ENCODE peak calls at places on chromosomes 6 and 20, in four cellular contexts. A is esophagus muscularis mucosa, M is tibial nerve, E is ovary. F is an unnamed sample.
A peak's percentile ranks its signal among the peaks of the same experiment; 100 is the strongest.

GRCh38 chr6:32825966-32826365 is 9.2 kb upstream of the HLA-DOB start:
- DNase-seq in A (no peak), M (no peak), E (no peak), F (no peak)

GRCh38 chr6:37244430-37245310 is 12.9 kb upstream of the TBC1D22B start:
- DNase-seq in A (peak; percentile 96), M (peak; percentile 69), E (peak; percentile 89), F (peak; percentile 94)

GRCh38 chr20:62197801-62198200 is 15.0 kb downstream of the MTG2 start:
- DNase-seq in A (no peak), M (no peak), E (no peak), F (no peak)

GRCh38 chr6:24744911-24745310 is 26.0 kb upstream of the C6orf62 start:
- DNase-seq in A (no peak), M (no peak), E (no peak), F (no peak)

GRCh38 chr6:11689847-11690246 is 88.8 kb downstream of the ADTRP start:
- DNase-seq in A (no peak), M (no peak), E (no peak), F (no peak)

GRCh38 chr20:1291191-1291741 is 25.2 kb downstream of the SNPH start:
- DNase-seq in A (no peak), M (no peak), E (no peak), F (no peak)

GRCh38 chr6:3610206-3610605 is 141.3 kb downstream of the PXDC1 start:
- DNase-seq in A (peak; percentile 55), M (no peak), E (no peak), F (no peak)

GRCh38 chr6:111837641-111838500 is 35.4 kb downstream of the FYN start:
- DNase-seq in A (no peak), M (no peak), E (no peak), F (no peak)

GRCh38 chr6:112939543-112939942 is 592.4 kb downstream of the RFPL4B start:
- DNase-seq in A (no peak), M (no peak), E (no peak), F (no peak)

GRCh38 chr20:20950620-20951019 is 155.5 kb downstream of the LINC00237 start:
- DNase-seq in A (no peak), M (no peak), E (no peak), F (no peak)

GRCh38 chr20:50340586-50340985 is 150.0 kb downstream of the CEBPB start:
- DNase-seq in A (no peak), M (no peak), E (no peak), F (peak; percentile 53)

GRCh38 chr20:50337521-50338466 is 147.2 kb downstream of the CEBPB start:
- DNase-seq in A (no peak), M (no peak), E (no peak), F (peak; percentile 56)

GRCh38 chr20:50336631-50337030 is 146.0 kb downstream of the CEBPB start:
- DNase-seq in A (no peak), M (no peak), E (no peak), F (no peak)

GRCh38 chr20:50339196-50339901 is 148.7 kb downstream of the CEBPB start:
- DNase-seq in A (no peak), M (no peak), E (peak; percentile 53), F (peak; percentile 64)

GRCh38 chr20:50338479-50339195 is 148.0 kb downstream of the CEBPB start:
- DNase-seq in A (no peak), M (no peak), E (no peak), F (peak; percentile 61)
- TF ChIP-seq CTCF in A (no peak), M (no peak), E (no peak), F (no peak)

GRCh38 chr6:28587011-28587745 is 61.5 kb downstream of the GPX5 start:
- DNase-seq in A (no peak), M (no peak), E (peak; percentile 70), F (no peak)
- TF ChIP-seq EP300 in A (no peak), M (peak; percentile 7), E (no peak), F (no peak)

GRCh38 chr20:63497946-63498935 is 642 bp downstream of the EEF1A2 start:
- DNase-seq in A (no peak), M (no peak), E (no peak), F (peak; percentile 66)

GRCh38 chr20:63497138-63497945 is 1.5 kb downstream of the EEF1A2 start:
- DNase-seq in A (no peak), M (no peak), E (no peak), F (peak; percentile 64)

GRCh38 chr20:63495771-63496403 is 3.0 kb downstream of the EEF1A2 start:
- DNase-seq in A (no peak), M (peak; percentile 36), E (peak; percentile 56), F (peak; percentile 81)

GRCh38 chr20:63495167-63495720 is 3.6 kb downstream of the EEF1A2 start:
- DNase-seq in A (no peak), M (no peak), E (no peak), F (no peak)

DNA sequence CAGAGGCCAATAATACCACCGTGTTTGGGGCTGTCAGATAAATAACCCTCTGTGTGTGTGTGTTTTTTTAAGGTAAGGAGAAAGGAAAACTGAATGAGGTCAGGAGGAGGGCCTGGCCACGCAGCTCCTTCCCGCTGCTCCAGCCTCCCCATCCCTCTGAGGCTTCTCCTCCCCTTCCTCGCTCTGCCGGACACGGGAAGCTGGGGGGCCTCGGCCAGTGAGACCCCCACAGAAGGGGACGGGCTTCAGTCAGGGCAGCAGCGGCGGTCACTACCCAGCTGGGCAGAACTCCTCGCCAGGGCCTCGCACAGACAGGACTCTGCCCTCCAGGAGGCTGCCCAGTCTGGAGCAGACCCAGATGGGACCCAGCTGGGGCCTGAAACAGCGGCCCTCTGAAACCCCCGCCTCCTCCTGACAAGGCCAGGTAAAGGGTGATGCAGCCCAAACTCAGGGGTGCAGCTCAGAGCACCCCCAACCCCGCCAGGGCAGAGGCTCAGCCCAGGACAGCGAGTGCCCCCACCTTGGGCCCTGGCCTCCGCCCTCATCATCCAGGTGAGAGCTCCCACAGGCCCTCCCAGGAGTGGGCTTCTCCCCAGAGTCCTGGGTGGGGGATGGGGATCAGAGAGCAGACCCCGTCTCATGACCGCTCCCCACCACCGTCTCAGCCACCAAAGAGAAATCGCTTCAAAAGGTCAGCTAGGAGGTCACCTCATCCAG is 2.3 kb downstream of the EEF1A2 start:
- DNase-seq in A (no peak), M (no peak), E (no peak), F (peak; percentile 65)
- H3K4me3 ChIP-seq in A (peak overlapping the region; percentile 42), M (peak overlapping the region; percentile 19), E (peak overlapping the region; percentile 31), F (peak overlapping the region; percentile 38)

DNA sequence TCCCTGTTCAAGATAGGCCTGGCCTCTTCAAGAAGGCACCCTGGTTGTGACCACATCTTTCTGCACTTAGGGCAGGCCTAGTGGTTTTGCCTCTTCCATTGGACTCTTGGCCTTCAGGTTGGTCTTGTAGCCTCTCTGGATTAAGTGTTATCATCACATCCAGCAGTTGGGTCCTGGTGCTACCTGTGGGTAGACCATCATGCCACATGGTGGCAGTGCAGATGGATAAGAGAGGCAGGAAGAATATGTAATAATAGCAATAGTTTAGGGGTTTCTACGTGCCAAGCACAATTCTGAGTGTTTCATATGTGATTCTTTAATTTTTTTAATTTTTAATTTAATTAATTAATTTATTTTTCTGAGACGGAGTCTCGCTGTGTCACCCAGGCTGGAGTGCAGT is 28.5 kb upstream of the SNRPB2 start:
- DNase-seq in A (no peak), M (no peak), E (no peak), F (no peak)
- TF ChIP-seq CTCF in A (no peak), M (no peak), E (no peak), F (no peak)

DNA sequence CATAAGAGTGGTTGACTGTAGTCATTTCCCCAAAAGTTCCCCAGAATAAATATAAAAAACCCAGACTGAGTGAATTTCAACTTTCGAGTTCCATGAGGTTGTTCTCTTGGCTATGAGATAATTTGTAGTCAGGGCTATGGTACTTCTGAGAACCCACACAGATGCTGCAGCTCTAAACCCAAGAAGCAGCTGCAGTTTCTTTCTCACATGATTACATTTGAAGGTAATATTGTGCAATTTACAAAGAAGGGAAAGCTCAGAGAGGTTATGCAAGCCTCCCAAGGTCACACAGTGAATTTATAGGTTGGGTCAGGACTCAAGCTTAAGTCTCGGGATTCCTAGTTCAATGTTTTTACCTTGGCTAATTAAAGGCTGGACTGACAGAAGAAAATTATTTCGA is 29.7 kb upstream of the CD93 start:
- DNase-seq in A (no peak), M (no peak), E (no peak), F (peak; percentile 24)
- TF ChIP-seq EP300 in A (no peak), M (peak; percentile 37), E (no peak), F (peak; percentile 44)

DNA sequence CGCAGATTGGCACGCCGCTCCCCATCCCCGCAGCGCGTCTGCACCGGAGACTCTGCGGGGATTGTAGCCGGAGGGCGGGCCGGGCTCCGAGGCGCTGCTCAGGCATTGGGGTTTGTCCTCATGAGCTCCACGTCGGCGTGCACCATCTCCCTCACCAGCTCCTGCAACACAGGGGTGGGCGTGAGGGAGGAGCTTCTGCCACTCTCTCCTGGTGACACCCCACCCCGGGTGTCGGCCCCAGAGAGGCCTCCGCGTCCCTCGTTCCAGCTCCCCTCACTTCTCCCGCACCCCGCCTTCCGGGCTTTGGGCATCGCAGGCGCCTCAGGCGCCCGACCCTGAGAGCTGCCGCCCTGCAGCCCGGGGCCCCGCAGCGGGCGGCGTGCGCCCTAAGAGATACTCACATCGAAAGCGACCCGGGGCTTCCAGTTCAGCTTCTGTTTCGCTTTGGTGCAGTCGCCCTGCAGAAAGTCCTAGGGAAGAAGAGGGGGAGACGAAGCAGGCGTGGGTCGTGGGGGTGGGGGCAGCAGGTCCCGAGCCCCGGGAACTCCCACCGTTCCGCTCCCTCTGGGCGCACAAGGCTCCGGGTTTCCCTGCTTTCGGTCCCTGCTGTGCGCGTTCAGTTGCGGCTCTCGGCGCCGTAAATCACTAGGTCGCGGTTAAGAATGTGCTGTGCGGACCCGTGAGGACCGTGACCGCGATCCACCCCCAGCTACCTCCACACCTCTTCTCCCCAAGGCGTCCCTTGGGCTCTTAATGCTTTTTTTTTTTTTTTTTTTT is 14.5 kb downstream of the FOXC1 start:
- DNase-seq in A (no peak), M (no peak), E (no peak), F (peak; percentile 63)
- H3K4me3 ChIP-seq in A (peak overlapping the region; percentile 66), M (peak overlapping the region; percentile 62), E (peak overlapping the region; percentile 34), F (peak overlapping the region; percentile 37)

GRCh38 chr6:161353208-161353613 is 79.3 kb upstream of the AGPAT4 start:
- DNase-seq in A (no peak), M (no peak), E (no peak), F (no peak)
- TF ChIP-seq CTCF in A (no peak), M (peak; percentile 19), E (no peak), F (no peak)

DNA sequence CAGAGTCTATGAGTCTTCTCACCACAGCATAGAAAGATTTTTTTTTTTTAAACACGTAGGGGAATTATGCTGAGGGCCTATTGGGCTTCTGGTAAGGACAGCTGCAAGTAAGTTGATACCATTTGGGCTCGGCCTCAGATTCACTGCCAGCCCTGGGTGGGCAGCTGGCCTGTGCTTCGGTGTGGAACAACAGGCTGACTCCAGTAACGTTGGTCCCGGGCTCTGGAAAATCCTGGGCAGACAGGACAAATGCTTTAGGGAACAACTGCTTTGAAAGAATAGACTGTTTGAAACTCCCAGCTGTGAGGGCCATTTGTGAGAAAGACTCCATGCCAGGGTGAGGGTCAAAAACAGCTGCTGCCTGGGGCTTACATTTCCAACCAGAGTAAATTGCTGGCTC is 366.5 kb downstream of the QKI start:
- DNase-seq in A (no peak), M (peak; percentile 48), E (no peak), F (peak; percentile 66)
- TF ChIP-seq EP300 in A (no peak), M (peak; percentile 32), E (no peak), F (no peak)